ENCODE peak calls at places on chromosome 6, in eight cellular contexts. One of them, this sample, is unnamed.

GRCh38 chr6:14758421-14759043 is 487.3 kb upstream of the JARID2 start:
- DNase-seq in IMR-90: peak; percentile 30
- DNase-seq in GM06990: no peak
- DNase-seq in CD4-positive, CD25-positive, alpha-beta regulatory T cell: no peak
- DNase-seq in heart left ventricle: no peak
- DNase-seq in choroid plexus epithelial cell: no peak
- DNase-seq in left ventricle myocardium inferior: no peak
- DNase-seq in CD8-positive, alpha-beta memory T cell: no peak
- DNase-seq in this sample: no peak

GRCh38 chr6:55974688-55975087 is 99.3 kb upstream of the BMP5 start:
- DNase-seq in IMR-90: no peak
- DNase-seq in GM06990: no peak
- DNase-seq in CD4-positive, CD25-positive, alpha-beta regulatory T cell: no peak
- DNase-seq in heart left ventricle: no peak
- DNase-seq in choroid plexus epithelial cell: no peak
- DNase-seq in left ventricle myocardium inferior: no peak
- DNase-seq in CD8-positive, alpha-beta memory T cell: no peak
- DNase-seq in this sample: no peak

GRCh38 chr6:27209659-27210269 is 37.7 kb upstream of the PRSS16 start:
- DNase-seq in IMR-90: peak; percentile 6
- DNase-seq in GM06990: no peak
- DNase-seq in CD4-positive, CD25-positive, alpha-beta regulatory T cell: no peak
- DNase-seq in heart left ventricle: no peak
- DNase-seq in choroid plexus epithelial cell: peak; percentile 4
- DNase-seq in left ventricle myocardium inferior: no peak
- DNase-seq in CD8-positive, alpha-beta memory T cell: no peak
- DNase-seq in this sample: no peak

GRCh38 chr6:47780510-47781356 is 1.1 kb upstream of the OPN5 start:
- DNase-seq in IMR-90: peak; percentile 73
- DNase-seq in GM06990: no peak
- DNase-seq in CD4-positive, CD25-positive, alpha-beta regulatory T cell: peak; percentile 57
- DNase-seq in heart left ventricle: peak; percentile 14
- DNase-seq in choroid plexus epithelial cell: peak; percentile 80
- DNase-seq in left ventricle myocardium inferior: no peak
- DNase-seq in CD8-positive, alpha-beta memory T cell: peak; percentile 34
- DNase-seq in this sample: peak; percentile 49

GRCh38 chr6:155850408-155850841 is 394.8 kb upstream of the NOX3 start:
- DNase-seq in IMR-90: peak; percentile 58
- DNase-seq in GM06990: no peak
- DNase-seq in CD4-positive, CD25-positive, alpha-beta regulatory T cell: no peak
- DNase-seq in heart left ventricle: no peak
- DNase-seq in choroid plexus epithelial cell: peak; percentile 46
- DNase-seq in left ventricle myocardium inferior: no peak
- DNase-seq in CD8-positive, alpha-beta memory T cell: no peak
- DNase-seq in this sample: no peak

GRCh38 chr6:154367333-154367732 is 10.7 kb upstream of the IPCEF1 start:
- DNase-seq in IMR-90: no peak
- DNase-seq in GM06990: no peak
- DNase-seq in CD4-positive, CD25-positive, alpha-beta regulatory T cell: no peak
- DNase-seq in heart left ventricle: no peak
- DNase-seq in choroid plexus epithelial cell: no peak
- DNase-seq in left ventricle myocardium inferior: no peak
- DNase-seq in CD8-positive, alpha-beta memory T cell: no peak
- DNase-seq in this sample: no peak

GRCh38 chr6:5644523-5645183 is 362.1 kb downstream of the NRN1 start:
- DNase-seq in IMR-90: no peak
- DNase-seq in GM06990: no peak
- DNase-seq in CD4-positive, CD25-positive, alpha-beta regulatory T cell: no peak
- DNase-seq in heart left ventricle: no peak
- DNase-seq in choroid plexus epithelial cell: no peak
- DNase-seq in left ventricle myocardium inferior: no peak
- DNase-seq in CD8-positive, alpha-beta memory T cell: no peak
- DNase-seq in this sample: no peak

GRCh38 chr6:153059757-153060156 is 57.2 kb upstream of the MTRF1L start:
- DNase-seq in IMR-90: no peak
- DNase-seq in GM06990: no peak
- DNase-seq in CD4-positive, CD25-positive, alpha-beta regulatory T cell: no peak
- DNase-seq in heart left ventricle: no peak
- DNase-seq in choroid plexus epithelial cell: peak; percentile 34
- DNase-seq in left ventricle myocardium inferior: no peak
- DNase-seq in CD8-positive, alpha-beta memory T cell: no peak
- DNase-seq in this sample: peak; percentile 0

GRCh38 chr6:6193221-6193745 is 127.2 kb downstream of the F13A1 start:
- DNase-seq in IMR-90: no peak
- DNase-seq in GM06990: no peak
- DNase-seq in CD4-positive, CD25-positive, alpha-beta regulatory T cell: no peak
- DNase-seq in heart left ventricle: no peak
- DNase-seq in choroid plexus epithelial cell: no peak
- DNase-seq in left ventricle myocardium inferior: no peak
- DNase-seq in CD8-positive, alpha-beta memory T cell: no peak
- DNase-seq in this sample: no peak

GRCh38 chr6:151351146-151351700 is 40.1 kb downstream of the ZBTB2 start:
- DNase-seq in IMR-90: no peak
- DNase-seq in GM06990: no peak
- DNase-seq in CD4-positive, CD25-positive, alpha-beta regulatory T cell: no peak
- DNase-seq in heart left ventricle: no peak
- DNase-seq in choroid plexus epithelial cell: no peak
- DNase-seq in left ventricle myocardium inferior: no peak
- DNase-seq in CD8-positive, alpha-beta memory T cell: no peak
- DNase-seq in this sample: no peak

GRCh38 chr6:116511424-116512131 is at the start of gene CALHM5:
- DNase-seq in IMR-90: peak; percentile 94
- DNase-seq in GM06990: no peak
- DNase-seq in CD4-positive, CD25-positive, alpha-beta regulatory T cell: no peak
- DNase-seq in heart left ventricle: peak; percentile 54
- DNase-seq in choroid plexus epithelial cell: peak; percentile 94
- DNase-seq in left ventricle myocardium inferior: peak; percentile 31
- DNase-seq in CD8-positive, alpha-beta memory T cell: no peak
- DNase-seq in this sample: peak; percentile 3

GRCh38 chr6:64252256-64252655 is 616.7 kb downstream of the PHF3 start:
- DNase-seq in IMR-90: no peak
- DNase-seq in GM06990: no peak
- DNase-seq in CD4-positive, CD25-positive, alpha-beta regulatory T cell: no peak
- DNase-seq in heart left ventricle: no peak
- DNase-seq in choroid plexus epithelial cell: no peak
- DNase-seq in left ventricle myocardium inferior: no peak
- DNase-seq in CD8-positive, alpha-beta memory T cell: no peak
- DNase-seq in this sample: no peak

GRCh38 chr6:134170844-134171243 is 118.4 kb upstream of the SLC2A12 start:
- DNase-seq in IMR-90: peak; percentile 51
- DNase-seq in GM06990: no peak
- DNase-seq in CD4-positive, CD25-positive, alpha-beta regulatory T cell: no peak
- DNase-seq in heart left ventricle: no peak
- DNase-seq in choroid plexus epithelial cell: peak; percentile 75
- DNase-seq in left ventricle myocardium inferior: no peak
- DNase-seq in CD8-positive, alpha-beta memory T cell: no peak
- DNase-seq in this sample: no peak
- H3K4me3 ChIP-seq in IMR-90: peak overlapping the region; percentile 62
- H3K4me3 ChIP-seq in GM06990: no peak overlapping the region
- H3K4me3 ChIP-seq in CD4-positive, CD25-positive, alpha-beta regulatory T cell: no peak overlapping the region
- H3K4me3 ChIP-seq in heart left ventricle: peak overlapping the region; percentile 75
- H3K4me3 ChIP-seq in choroid plexus epithelial cell: peak overlapping the region; percentile 73
- H3K4me3 ChIP-seq in left ventricle myocardium inferior: peak overlapping the region; percentile 86
- H3K4me3 ChIP-seq in CD8-positive, alpha-beta memory T cell: no peak overlapping the region
- H3K4me3 ChIP-seq in this sample: no peak overlapping the region

DNA sequence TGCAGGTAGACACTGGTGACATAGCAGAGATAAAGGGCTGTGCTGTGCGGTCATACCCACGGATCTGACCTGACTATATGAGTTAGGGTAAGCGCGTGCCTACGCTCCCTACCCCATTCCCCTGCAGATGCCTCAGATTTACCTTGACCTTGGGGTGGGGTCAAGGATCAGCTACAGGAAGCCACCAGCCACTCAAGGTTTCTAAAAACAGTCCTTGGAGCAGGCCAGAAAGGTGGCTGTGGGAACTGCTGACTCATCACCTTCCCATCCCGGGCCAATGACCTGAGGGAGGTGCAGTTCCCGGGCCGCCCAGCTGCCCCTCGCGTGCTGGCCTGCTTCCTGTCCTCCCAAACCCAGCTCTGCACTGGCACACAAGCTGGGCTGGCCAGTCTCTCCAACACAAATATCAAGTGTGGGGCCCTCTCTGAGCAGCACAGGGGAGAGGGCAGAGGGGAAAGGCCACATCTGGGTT is 23.0 kb downstream of the KCNK5 start:
- DNase-seq in IMR-90: no peak
- DNase-seq in GM06990: no peak
- DNase-seq in CD4-positive, CD25-positive, alpha-beta regulatory T cell: no peak
- DNase-seq in heart left ventricle: no peak
- DNase-seq in choroid plexus epithelial cell: no peak
- DNase-seq in left ventricle myocardium inferior: no peak
- DNase-seq in CD8-positive, alpha-beta memory T cell: no peak
- DNase-seq in this sample: no peak
- H3K4me3 ChIP-seq in IMR-90: no peak overlapping the region
- H3K4me3 ChIP-seq in GM06990: no peak overlapping the region
- H3K4me3 ChIP-seq in CD4-positive, CD25-positive, alpha-beta regulatory T cell: no peak overlapping the region
- H3K4me3 ChIP-seq in heart left ventricle: no peak overlapping the region
- H3K4me3 ChIP-seq in choroid plexus epithelial cell: no peak overlapping the region
- H3K4me3 ChIP-seq in left ventricle myocardium inferior: no peak overlapping the region
- H3K4me3 ChIP-seq in CD8-positive, alpha-beta memory T cell: no peak overlapping the region
- H3K4me3 ChIP-seq in this sample: no peak overlapping the region

DNA sequence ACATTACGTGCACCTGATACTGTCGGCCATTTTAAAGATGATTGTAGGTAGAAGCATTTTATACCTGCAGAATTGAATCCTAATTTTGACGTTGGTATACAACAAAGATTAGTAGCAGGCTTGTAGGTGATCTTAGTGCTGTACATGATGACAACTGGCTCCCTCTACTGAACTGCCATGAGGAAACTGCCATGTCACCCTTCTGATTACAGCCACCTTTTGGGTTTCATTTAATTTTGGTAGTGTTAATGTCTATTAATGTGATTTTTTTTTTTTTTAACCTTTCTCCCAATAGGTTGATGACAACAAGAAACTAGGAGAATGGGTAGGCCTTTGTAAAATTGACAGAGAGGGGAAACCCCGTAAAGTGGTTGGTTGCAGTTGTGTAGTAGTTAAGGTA is 2.3 kb downstream of the RPS12 start:
- DNase-seq in IMR-90: no peak
- DNase-seq in GM06990: no peak
- DNase-seq in CD4-positive, CD25-positive, alpha-beta regulatory T cell: peak; percentile 25
- DNase-seq in heart left ventricle: no peak
- DNase-seq in choroid plexus epithelial cell: no peak
- DNase-seq in left ventricle myocardium inferior: no peak
- DNase-seq in CD8-positive, alpha-beta memory T cell: no peak
- DNase-seq in this sample: no peak
- H3K4me3 ChIP-seq in IMR-90: no peak overlapping the region
- H3K4me3 ChIP-seq in GM06990: peak overlapping the region; percentile 77
- H3K4me3 ChIP-seq in CD4-positive, CD25-positive, alpha-beta regulatory T cell: peak overlapping the region; percentile 99
- H3K4me3 ChIP-seq in heart left ventricle: no peak overlapping the region
- H3K4me3 ChIP-seq in choroid plexus epithelial cell: no peak overlapping the region
- H3K4me3 ChIP-seq in left ventricle myocardium inferior: peak overlapping the region; percentile 91
- H3K4me3 ChIP-seq in CD8-positive, alpha-beta memory T cell: peak overlapping the region; percentile 82
- H3K4me3 ChIP-seq in this sample: peak overlapping the region; percentile 93

GRCh38 chr6:98384766-98385165 is 449.6 kb upstream of the POU3F2 start:
- DNase-seq in IMR-90: no peak
- DNase-seq in GM06990: no peak
- DNase-seq in CD4-positive, CD25-positive, alpha-beta regulatory T cell: no peak
- DNase-seq in heart left ventricle: no peak
- DNase-seq in choroid plexus epithelial cell: no peak
- DNase-seq in left ventricle myocardium inferior: no peak
- DNase-seq in CD8-positive, alpha-beta memory T cell: no peak
- DNase-seq in this sample: no peak
- H3K4me3 ChIP-seq in IMR-90: no peak overlapping the region
- H3K4me3 ChIP-seq in GM06990: no peak overlapping the region
- H3K4me3 ChIP-seq in CD4-positive, CD25-positive, alpha-beta regulatory T cell: no peak overlapping the region
- H3K4me3 ChIP-seq in heart left ventricle: no peak overlapping the region
- H3K4me3 ChIP-seq in choroid plexus epithelial cell: no peak overlapping the region
- H3K4me3 ChIP-seq in left ventricle myocardium inferior: no peak overlapping the region
- H3K4me3 ChIP-seq in CD8-positive, alpha-beta memory T cell: no peak overlapping the region
- H3K4me3 ChIP-seq in this sample: no peak overlapping the region

GRCh38 chr6:43856005-43856765 is 86.2 kb downstream of the VEGFA start:
- DNase-seq in IMR-90: peak; percentile 40
- DNase-seq in GM06990: no peak
- DNase-seq in CD4-positive, CD25-positive, alpha-beta regulatory T cell: no peak
- DNase-seq in heart left ventricle: no peak
- DNase-seq in choroid plexus epithelial cell: peak; percentile 68
- DNase-seq in left ventricle myocardium inferior: no peak
- DNase-seq in CD8-positive, alpha-beta memory T cell: no peak
- DNase-seq in this sample: no peak
- H3K4me3 ChIP-seq in IMR-90: no peak overlapping the region
- H3K4me3 ChIP-seq in GM06990: no peak overlapping the region
- H3K4me3 ChIP-seq in CD4-positive, CD25-positive, alpha-beta regulatory T cell: no peak overlapping the region
- H3K4me3 ChIP-seq in heart left ventricle: no peak overlapping the region
- H3K4me3 ChIP-seq in choroid plexus epithelial cell: no peak overlapping the region
- H3K4me3 ChIP-seq in left ventricle myocardium inferior: no peak overlapping the region
- H3K4me3 ChIP-seq in CD8-positive, alpha-beta memory T cell: no peak overlapping the region
- H3K4me3 ChIP-seq in this sample: no peak overlapping the region

DNA sequence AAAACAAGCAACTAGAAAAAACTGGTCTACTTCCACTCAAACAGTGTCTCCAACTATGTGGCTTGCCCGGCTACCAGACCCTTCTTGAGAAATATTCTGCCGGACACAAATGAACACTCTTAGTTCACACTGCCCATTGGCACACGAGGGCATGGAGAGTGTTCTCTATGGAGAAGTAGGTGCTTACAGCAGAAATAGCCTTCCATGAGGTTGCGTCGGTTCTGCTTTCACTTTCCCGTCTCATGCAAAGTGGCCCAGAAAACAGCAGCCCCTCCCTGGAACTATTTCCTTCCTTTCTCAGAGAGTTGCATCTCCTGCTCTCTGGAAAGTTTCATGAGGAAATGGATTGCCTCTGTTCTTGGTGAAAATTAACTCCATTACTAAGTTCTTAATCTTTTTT is 9.5 kb upstream of the HLA-DOA start:
- DNase-seq in IMR-90: peak; percentile 47
- DNase-seq in GM06990: peak; percentile 73
- DNase-seq in CD4-positive, CD25-positive, alpha-beta regulatory T cell: no peak
- DNase-seq in heart left ventricle: peak; percentile 77
- DNase-seq in choroid plexus epithelial cell: peak; percentile 54
- DNase-seq in left ventricle myocardium inferior: peak; percentile 49
- DNase-seq in CD8-positive, alpha-beta memory T cell: peak; percentile 37
- DNase-seq in this sample: no peak
- H3K4me3 ChIP-seq in IMR-90: peak overlapping the region; percentile 29
- H3K4me3 ChIP-seq in GM06990: no peak overlapping the region
- H3K4me3 ChIP-seq in CD4-positive, CD25-positive, alpha-beta regulatory T cell: peak overlapping the region; percentile 69
- H3K4me3 ChIP-seq in heart left ventricle: peak overlapping the region; percentile 28
- H3K4me3 ChIP-seq in choroid plexus epithelial cell: peak overlapping the region; percentile 13
- H3K4me3 ChIP-seq in left ventricle myocardium inferior: peak overlapping the region; percentile 32
- H3K4me3 ChIP-seq in CD8-positive, alpha-beta memory T cell: peak overlapping the region; percentile 43
- H3K4me3 ChIP-seq in this sample: no peak overlapping the region

GRCh38 chr6:159039885-159040258 is 4.9 kb downstream of the TAGAP start:
- DNase-seq in IMR-90: no peak
- DNase-seq in GM06990: no peak
- DNase-seq in CD4-positive, CD25-positive, alpha-beta regulatory T cell: no peak
- DNase-seq in heart left ventricle: no peak
- DNase-seq in choroid plexus epithelial cell: no peak
- DNase-seq in left ventricle myocardium inferior: no peak
- DNase-seq in CD8-positive, alpha-beta memory T cell: no peak
- DNase-seq in this sample: no peak
- H3K4me3 ChIP-seq in IMR-90: no peak overlapping the region
- H3K4me3 ChIP-seq in GM06990: peak overlapping the region; percentile 17
- H3K4me3 ChIP-seq in CD4-positive, CD25-positive, alpha-beta regulatory T cell: peak overlapping the region; percentile 100
- H3K4me3 ChIP-seq in heart left ventricle: no peak overlapping the region
- H3K4me3 ChIP-seq in choroid plexus epithelial cell: no peak overlapping the region
- H3K4me3 ChIP-seq in left ventricle myocardium inferior: no peak overlapping the region
- H3K4me3 ChIP-seq in CD8-positive, alpha-beta memory T cell: peak overlapping the region; percentile 89
- H3K4me3 ChIP-seq in this sample: no peak overlapping the region